ENCODE peak calls at places on chromosomes 6 and 20, in ten cellular contexts. F is astrocyte; D is CD8-positive, alpha-beta T cell; O is breast epithelium; S is NB4; G is cardiac muscle cell; R is mucosa of descending colon; Q is astrocyte of the spinal cord; J is AG10803; U is adrenal gland. N is an unnamed sample.

GRCh38 chr20:61951695-61952533 is 113.8 kb downstream of the TAF4 start:
- DNase-seq in Q (peak; percentile 10), F (peak; percentile 15), R (peak; percentile 31), J (peak; percentile 14), G (peak; percentile 91), S (peak; percentile 49), U (no peak), D (no peak), O (no peak), N (peak; percentile 48)

GRCh38 chr6:170463101-170463721 is 89.9 kb downstream of the PSMB1 start:
- DNase-seq in D (no peak), G (no peak), F (no peak), O (no peak), S (no peak), U (no peak), R (no peak), Q (no peak), J (no peak), N (no peak)

GRCh38 chr20:6828794-6829423 is 61.4 kb downstream of the BMP2 start:
- DNase-seq in U (peak; percentile 59), D (peak; percentile 10), Q (peak; percentile 53), F (peak; percentile 12), O (peak; percentile 27), G (peak; percentile 85), J (peak; percentile 50), S (peak; percentile 68), R (no peak), N (peak; percentile 81)

GRCh38 chr6:56222509-56222908 is 24.9 kb downstream of the COL21A1 start:
- DNase-seq in O (no peak), Q (peak; percentile 58), D (no peak), J (peak; percentile 84), R (no peak), S (no peak), U (no peak), G (no peak), F (peak; percentile 66), N (no peak)

GRCh38 chr20:43982886-43983285 is 68.2 kb downstream of the TOX2 start:
- DNase-seq in R (no peak), F (no peak), D (no peak), S (no peak), U (no peak), O (no peak), J (no peak), G (no peak), Q (no peak), N (no peak)

GRCh38 chr6:69957990-69958559 is 91.7 kb downstream of the COL19A1 start:
- DNase-seq in G (no peak), F (peak; percentile 1), O (no peak), D (no peak), J (no peak), R (no peak), U (no peak), Q (peak; percentile 11), S (no peak), N (peak; percentile 20)

GRCh38 chr6:16511048-16511660 is 250.1 kb downstream of the ATXN1 start:
- DNase-seq in U (peak; percentile 30), O (no peak), R (no peak), Q (peak; percentile 57), G (peak; percentile 46), F (peak; percentile 27), J (peak; percentile 56), D (no peak), S (peak; percentile 60), N (peak; percentile 66)

GRCh38 chr6:1482381-1483166 is 93.2 kb downstream of the FOXF2 start:
- DNase-seq in F (no peak), G (no peak), S (no peak), D (no peak), R (no peak), Q (no peak), J (no peak), U (no peak), O (no peak), N (no peak)

GRCh38 chr6:12886961-12887775 is 170.6 kb downstream of the PHACTR1 start:
- DNase-seq in Q (peak; percentile 23), R (no peak), F (peak; percentile 42), U (no peak), G (no peak), J (peak; percentile 47), S (no peak), D (no peak), O (no peak), N (no peak)

GRCh38 chr20:23517719-23518118 is 26.8 kb downstream of the CST8 start:
- DNase-seq in U (no peak), J (no peak), Q (no peak), F (no peak), O (no peak), S (no peak), D (no peak), G (no peak), R (no peak), N (no peak)

GRCh38 chr6:170094686-170095272 is 196.1 kb downstream of the DLL1 start:
- DNase-seq in O (no peak), F (no peak), R (no peak), D (no peak), G (no peak), Q (no peak), U (no peak), J (no peak), S (no peak), N (no peak)

GRCh38 chr6:75874224-75874623 is 125.2 kb downstream of the MYO6 start:
- DNase-seq in D (no peak), U (no peak), Q (no peak), G (peak; percentile 51), O (no peak), R (no peak), J (no peak), F (no peak), S (no peak), N (no peak)

GRCh38 chr6:82144007-82144851 is 103.3 kb downstream of the IBTK start:
- DNase-seq in U (peak; percentile 70), S (peak; percentile 15), J (peak; percentile 96), D (no peak), R (no peak), F (peak; percentile 98), G (peak; percentile 37), Q (peak; percentile 97), O (no peak), N (peak; percentile 93)

GRCh38 chr6:50381106-50381415 is 331.3 kb upstream of the DEFB112 start:
- DNase-seq in G (no peak), F (no peak), S (no peak), D (no peak), O (no peak), J (no peak), Q (no peak), R (no peak), U (no peak), N (no peak)

DNA sequence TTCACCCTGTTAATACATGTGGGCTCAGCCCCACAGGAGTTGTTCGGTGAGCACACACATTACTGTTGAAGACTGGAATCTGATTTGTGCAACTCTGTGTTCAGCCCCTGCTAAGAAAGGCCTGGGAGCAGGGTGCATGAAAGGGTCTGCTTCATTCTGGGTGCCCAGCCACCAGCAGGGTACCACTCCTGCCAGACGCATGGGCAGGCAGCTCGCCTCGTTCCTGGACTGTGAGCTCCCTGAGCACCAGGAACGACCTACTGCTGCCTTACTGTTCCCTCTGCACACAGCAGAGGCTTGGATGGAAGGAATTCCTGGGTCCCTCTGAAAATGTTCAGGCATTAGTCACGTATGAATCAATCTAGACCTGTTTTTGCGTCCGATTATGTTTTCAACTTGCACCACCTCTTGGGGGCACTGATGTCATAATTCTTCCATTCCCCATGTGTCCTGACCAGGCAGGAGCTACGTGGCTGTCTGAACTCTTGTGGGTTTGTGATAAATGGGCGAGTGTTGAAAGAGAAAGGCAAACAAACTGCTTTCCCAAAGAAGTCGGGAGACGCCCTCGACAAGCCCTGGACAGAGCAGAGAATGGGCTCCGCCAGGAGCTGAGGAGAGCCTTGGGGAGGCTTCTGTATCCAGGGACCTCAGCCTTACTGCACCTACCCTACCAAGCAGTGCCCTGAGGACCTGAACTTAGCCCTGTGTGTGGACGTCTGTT is 123.9 kb downstream of the LY86 start:
- DNase-seq in U (no peak), R (no peak), O (no peak), F (peak; percentile 96), D (no peak), S (peak; percentile 97), Q (peak; percentile 79), G (no peak), J (peak; percentile 97), N (peak; percentile 79)
- TF ChIP-seq CTCF in U (no peak), R (no peak), O (no peak), F (no peak), D (no peak), S (peak; percentile 20), Q (no peak), G (peak; percentile 6), J (peak; percentile 24), N (no peak)

DNA sequence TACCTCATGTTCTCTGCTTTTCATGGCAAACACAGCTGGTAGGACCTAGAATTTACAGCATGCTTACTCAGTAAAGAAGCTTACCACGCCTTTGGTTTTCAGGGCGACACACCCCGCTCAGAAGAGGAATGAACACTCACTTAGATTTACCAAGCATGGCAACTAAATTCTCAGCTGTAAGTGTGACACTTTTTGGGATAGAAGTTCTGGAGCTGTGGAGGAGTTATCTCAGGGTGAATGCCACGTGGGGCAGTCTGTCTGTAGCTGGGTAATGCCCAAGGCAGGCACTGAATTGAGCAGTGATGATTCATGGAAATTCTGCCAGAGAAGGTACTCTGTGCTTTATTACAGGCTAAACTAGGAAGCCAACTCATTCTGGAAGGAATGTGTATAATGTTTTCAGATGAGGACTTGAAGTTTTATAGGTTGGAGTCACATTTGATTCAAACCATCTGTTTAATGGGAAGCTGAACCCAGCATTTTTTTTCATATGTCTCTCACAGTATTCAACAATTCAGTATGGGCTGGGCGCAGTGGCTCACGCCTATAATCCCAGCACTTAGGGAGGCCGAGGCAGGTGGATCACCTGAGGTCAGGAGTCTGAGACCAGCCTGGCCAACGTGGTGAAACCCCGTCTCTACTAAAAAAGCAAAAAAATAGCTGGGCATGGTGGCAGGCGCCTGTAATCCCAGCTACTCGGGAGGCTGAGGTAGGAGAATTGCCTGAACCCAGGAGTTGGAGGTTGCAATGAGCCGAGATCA is 3.5 kb upstream of the PRIM2 start:
- DNase-seq in G (no peak), F (peak; percentile 99), U (peak; percentile 48), O (no peak), Q (peak; percentile 98), D (no peak), R (no peak), S (no peak), J (peak; percentile 100), N (peak; percentile 92)
- H3K4me3 ChIP-seq in G (no peak overlapping the region), F (peak overlapping the region; percentile 0), U (no peak overlapping the region), O (no peak overlapping the region), Q (no peak overlapping the region), D (no peak overlapping the region), R (no peak overlapping the region), S (no peak overlapping the region), J (no peak overlapping the region), N (no peak overlapping the region)

DNA sequence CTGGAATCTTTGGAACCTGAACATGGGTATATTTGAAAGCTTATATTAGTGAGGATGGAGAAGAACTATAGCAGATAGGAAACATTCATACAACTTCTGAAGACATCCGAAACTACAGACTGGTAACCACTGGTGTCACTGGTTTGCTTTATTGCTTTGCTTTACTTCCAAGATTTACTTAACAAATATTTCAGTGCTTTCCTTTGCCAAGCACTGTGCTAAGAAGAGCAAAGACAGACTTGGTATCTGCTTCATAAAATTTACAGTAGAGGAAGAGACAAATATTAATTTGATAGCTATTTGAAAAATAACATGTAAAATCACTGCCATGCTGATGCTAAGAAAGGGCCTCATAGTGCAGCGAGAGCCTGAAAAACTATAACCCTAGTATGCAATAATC is 1.8 kb downstream of the TPD52L1 start:
- DNase-seq in R (no peak), Q (no peak), S (no peak), D (no peak), J (no peak), G (no peak), O (no peak), U (no peak), F (no peak), N (no peak)
- TF ChIP-seq CTCF in R (no peak), Q (no peak), S (no peak), D (no peak), J (no peak), G (no peak), O (no peak), U (no peak), F (no peak), N (no peak)

GRCh38 chr20:50274570-50275430 is 84.2 kb downstream of the CEBPB start:
- DNase-seq in D (no peak), F (no peak), U (peak; percentile 66), G (no peak), S (peak; percentile 92), J (no peak), Q (no peak), R (peak; percentile 85), O (no peak), N (no peak)
- H3K4me3 ChIP-seq in D (no peak overlapping the region), F (no peak overlapping the region), U (no peak overlapping the region), G (no peak overlapping the region), S (no peak overlapping the region), J (no peak overlapping the region), Q (no peak overlapping the region), R (no peak overlapping the region), O (no peak overlapping the region), N (no peak overlapping the region)

N was measured in choroid plexus epithelial cell.